ENCODE peak calls at places on chromosomes 12 and 14, in nine cellular contexts. S, X, O, E, J, P, Q, M and G are unnamed samples.

GRCh38 chr12:91287753-91288152 is 105.1 kb upstream of the DCN start:
- DNase-seq in S (no peak), X (no peak), O (no peak), E (no peak), J (no peak), P (no peak), Q (no peak), M (no peak), G (no peak)

GRCh38 chr14:106691601-106692291 is 1165.4 kb downstream of the TMEM121 start:
- DNase-seq in S (peak; percentile 30), X (peak; percentile 0), O (no peak), E (no peak), J (peak; percentile 21), P (peak; percentile 40), Q (peak; percentile 79), M (no peak), G (peak; percentile 14)

GRCh38 chr12:47068539-47068938 is 10.9 kb upstream of the PCED1B start:
- DNase-seq in S (no peak), X (no peak), O (no peak), E (no peak), J (no peak), P (no peak), Q (no peak), M (no peak), G (no peak)

GRCh38 chr12:56115329-56115728 is 1.1 kb upstream of the RPL41 start:
- DNase-seq in S (no peak), X (peak; percentile 65), O (peak; percentile 47), E (no peak), J (peak; percentile 51), P (peak; percentile 41), Q (no peak), M (no peak), G (no peak)

GRCh38 chr12:95739561-95740313 is 50.8 kb downstream of the NTN4 start:
- DNase-seq in S (peak; percentile 87), X (no peak), O (no peak), E (no peak), J (peak; percentile 49), P (peak; percentile 54), Q (no peak), M (peak; percentile 33), G (peak; percentile 75)

GRCh38 chr12:16668198-16668597 is 62.2 kb upstream of the LMO3 start:
- DNase-seq in S (no peak), X (no peak), O (no peak), E (no peak), J (no peak), P (no peak), Q (no peak), M (no peak), G (no peak)

GRCh38 chr14:52790756-52791203 is 627 bp downstream of the GNPNAT1 start:
- DNase-seq in S (no peak), X (peak; percentile 36), O (no peak), E (no peak), J (no peak), P (no peak), Q (no peak), M (no peak), G (no peak)

GRCh38 chr12:47231456-47231855 is 151.7 kb upstream of the AMIGO2 start:
- DNase-seq in S (no peak), X (no peak), O (no peak), E (no peak), J (no peak), P (no peak), Q (no peak), M (no peak), G (no peak)

GRCh38 chr14:20415723-20416622 is 2.7 kb upstream of the TEP1 start:
- DNase-seq in S (no peak), X (peak; percentile 72), O (peak; percentile 41), E (peak; percentile 43), J (no peak), P (no peak), Q (peak; percentile 49), M (peak; percentile 22), G (no peak)

GRCh38 chr14:90111895-90112534 is 50.2 kb downstream of the KCNK13 start:
- DNase-seq in S (no peak), X (peak; percentile 93), O (peak; percentile 89), E (peak; percentile 51), J (no peak), P (no peak), Q (no peak), M (no peak), G (no peak)

GRCh38 chr12:123278150-123278627 is 6.5 kb upstream of the CDK2AP1 start:
- DNase-seq in S (no peak), X (no peak), O (no peak), E (no peak), J (peak; percentile 1), P (no peak), Q (peak; percentile 79), M (no peak), G (no peak)

GRCh38 chr12:130873825-130874224 is 2.0 kb downstream of the RAN start:
- DNase-seq in S (no peak), X (no peak), O (no peak), E (no peak), J (no peak), P (no peak), Q (no peak), M (no peak), G (no peak)

GRCh38 chr12:130871286-130872178 is at the start of gene RAN:
- DNase-seq in S (peak; percentile 94), X (peak; percentile 99), O (peak; percentile 90), E (peak; percentile 84), J (peak; percentile 94), P (peak; percentile 96), Q (peak; percentile 67), M (peak; percentile 89), G (peak; percentile 91)

GRCh38 chr12:130874696-130875095 is 2.8 kb downstream of the RAN start:
- DNase-seq in S (no peak), X (no peak), O (no peak), E (no peak), J (no peak), P (no peak), Q (no peak), M (no peak), G (no peak)

GRCh38 chr12:130872179-130873096 is 572 bp downstream of the RAN start:
- DNase-seq in S (peak; percentile 41), X (peak; percentile 73), O (peak; percentile 56), E (no peak), J (peak; percentile 48), P (peak; percentile 53), Q (no peak), M (no peak), G (peak; percentile 29)

GRCh38 chr12:130873106-130873795 is 1.4 kb downstream of the RAN start:
- DNase-seq in S (no peak), X (peak; percentile 57), O (peak; percentile 13), E (no peak), J (no peak), P (no peak), Q (no peak), M (no peak), G (no peak)
- H3K4me1 ChIP-seq in S (peaks cover 19% of the 10 kb centered on the region), X (peaks cover 18% of the 10 kb centered on the region), O (peaks cover 4% of the 10 kb centered on the region), E (peaks cover 20% of the 10 kb centered on the region), J (peaks cover 3% of the 10 kb centered on the region), P (peaks cover 8% of the 10 kb centered on the region), Q (peaks cover 14% of the 10 kb centered on the region), M (peaks cover 12% of the 10 kb centered on the region), G (peaks cover 37% of the 10 kb centered on the region)

DNA sequence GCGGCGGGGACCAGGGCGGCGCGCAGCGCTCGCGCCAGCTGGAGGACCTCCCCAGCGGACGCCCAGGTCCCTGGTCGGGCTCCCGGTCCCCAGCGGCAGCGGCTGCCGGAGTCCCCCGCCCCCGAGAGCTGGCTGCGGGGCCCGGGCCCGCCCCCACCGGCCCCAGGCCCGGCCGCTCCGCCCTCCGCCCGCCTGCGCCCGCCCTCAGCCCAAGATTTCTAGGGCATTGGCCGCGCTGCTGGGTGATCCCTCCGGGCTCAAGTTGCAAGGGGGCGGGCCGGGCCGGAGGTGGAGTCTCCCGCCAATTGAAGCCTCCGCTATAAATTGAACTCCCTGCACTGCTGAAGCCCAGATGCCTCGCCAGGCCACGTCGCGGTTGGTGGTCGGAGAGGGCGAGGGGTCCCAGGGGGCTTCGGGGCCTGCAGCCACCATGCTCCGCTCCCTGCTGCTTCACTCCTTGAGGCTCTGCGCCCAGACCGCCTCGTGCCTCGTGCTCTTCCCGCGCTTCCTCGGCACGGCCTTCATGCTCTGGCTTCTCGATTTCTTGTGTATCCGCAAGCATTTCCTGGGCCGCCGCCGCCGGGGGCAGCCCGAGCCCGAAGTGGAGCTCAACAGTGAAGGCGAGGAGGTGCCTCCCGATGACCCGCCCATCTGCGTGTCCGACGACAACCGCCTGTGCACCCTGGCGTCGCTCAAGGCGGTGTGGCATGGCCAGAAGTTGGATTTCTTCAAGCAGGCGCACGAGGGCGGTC is at the start of gene DIO3:
- DNase-seq in S (no peak), X (peak; percentile 13), O (peak; percentile 44), E (peak; percentile 32), J (no peak), P (no peak), Q (no peak), M (peak; percentile 73), G (no peak)
- H3K27me3 ChIP-seq in S (peaks cover 74% of the 10 kb centered on the region), X (peaks cover 78% of the 10 kb centered on the region), O (peaks cover 41% of the 10 kb centered on the region), E (peaks cover 5% of the 10 kb centered on the region), J (no peaks in the 10 kb centered on the region), P (no peaks in the 10 kb centered on the region), Q (no peaks in the 10 kb centered on the region), M (peaks cover 17% of the 10 kb centered on the region), G (peaks cover 93% of the 10 kb centered on the region)

GRCh38 chr14:101840649-101841365 is 79.3 kb downstream of the PPP2R5C start:
- DNase-seq in S (no peak), X (no peak), O (no peak), E (no peak), J (no peak), P (no peak), Q (no peak), M (no peak), G (no peak)

GRCh38 chr14:101836131-101836530 is 74.6 kb downstream of the PPP2R5C start:
- DNase-seq in S (peak; percentile 68), X (peak; percentile 77), O (peak; percentile 21), E (no peak), J (peak; percentile 71), P (no peak), Q (no peak), M (no peak), G (peak; percentile 44)

GRCh38 chr14:101839661-101840060 is 78.2 kb downstream of the PPP2R5C start:
- DNase-seq in S (no peak), X (no peak), O (no peak), E (no peak), J (no peak), P (no peak), Q (no peak), M (no peak), G (no peak)

GRCh38 chr14:101839236-101839635 is 77.7 kb downstream of the PPP2R5C start:
- DNase-seq in S (no peak), X (no peak), O (no peak), E (no peak), J (no peak), P (no peak), Q (peak; percentile 57), M (no peak), G (no peak)

GRCh38 chr14:101838476-101838875 is 77.0 kb downstream of the PPP2R5C start:
- DNase-seq in S (no peak), X (no peak), O (no peak), E (no peak), J (peak; percentile 56), P (no peak), Q (no peak), M (peak; percentile 32), G (no peak)
- H3K4me1 ChIP-seq in S (peaks cover 60% of the 10 kb centered on the region), X (peaks cover 22% of the 10 kb centered on the region), O (peaks cover 22% of the 10 kb centered on the region), E (peaks cover 2% of the 10 kb centered on the region), J (peaks cover 27% of the 10 kb centered on the region), P (peaks cover 30% of the 10 kb centered on the region), Q (peaks cover 27% of the 10 kb centered on the region), M (no peaks in the 10 kb centered on the region), G (peaks cover 98% of the 10 kb centered on the region)

DNA sequence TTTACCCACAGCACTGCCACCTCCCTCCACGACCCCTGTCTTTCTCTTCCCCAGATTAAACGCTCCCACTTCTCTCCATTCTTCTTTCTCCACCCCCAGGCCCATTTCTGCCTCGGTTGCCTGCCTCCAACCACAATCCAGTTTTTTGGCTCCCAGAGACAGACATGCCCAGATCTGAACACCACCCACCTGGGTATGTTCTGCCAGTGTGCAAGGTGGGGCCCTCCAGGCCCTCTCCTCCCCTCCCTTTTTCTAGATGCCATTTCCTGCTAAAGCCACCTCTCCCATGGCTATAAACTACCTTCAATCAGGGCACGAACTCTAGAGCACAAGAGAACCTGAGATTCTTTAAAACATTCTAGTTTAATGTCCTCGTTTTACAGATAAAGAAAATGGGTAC is 63.3 kb downstream of the IRF2BPL start:
- DNase-seq in S (no peak), X (no peak), O (no peak), E (no peak), J (no peak), P (no peak), Q (no peak), M (no peak), G (no peak)
- H3K27me3 ChIP-seq in S (no peaks in the 10 kb centered on the region), X (no peaks in the 10 kb centered on the region), O (no peaks in the 10 kb centered on the region), E (no peaks in the 10 kb centered on the region), J (no peaks in the 10 kb centered on the region), P (no peaks in the 10 kb centered on the region), Q (no peaks in the 10 kb centered on the region), M (no peaks in the 10 kb centered on the region), G (no peaks in the 10 kb centered on the region)